ENCODE peak calls at places on chromosomes 6 and 20, in five cellular contexts. One of them, this sample, is unnamed.

GRCh38 chr6:24537082-24537699 is 42.4 kb downstream of the ALDH5A1 start:
- DNase-seq in HepG2: no peak
- DNase-seq in GM12878: no peak
- DNase-seq in NT2/D1: no peak
- DNase-seq in H1: no peak
- DNase-seq in this sample: no peak

GRCh38 chr20:41009960-41010359 is 18.7 kb upstream of the TOP1 start:
- DNase-seq in H1: no peak
- DNase-seq in HepG2: peak
- DNase-seq in GM12878: no peak
- DNase-seq in NT2/D1: no peak
- DNase-seq in this sample: no peak

GRCh38 chr6:45400021-45400420 is 22.3 kb upstream of the SUPT3H start:
- DNase-seq in HepG2: no peak
- DNase-seq in GM12878: no peak
- DNase-seq in H1: no peak
- DNase-seq in NT2/D1: no peak
- DNase-seq in this sample: no peak

GRCh38 chr6:157050537-157051280 is 272.6 kb downstream of the TMEM242 start:
- DNase-seq in H1: no peak
- DNase-seq in HepG2: no peak
- DNase-seq in NT2/D1: no peak
- DNase-seq in GM12878: no peak
- DNase-seq in this sample: no peak

GRCh38 chr20:46145646-46146045 is 27.5 kb downstream of the CD40 start:
- DNase-seq in GM12878: no peak
- DNase-seq in H1: no peak
- DNase-seq in HepG2: no peak
- DNase-seq in NT2/D1: no peak
- DNase-seq in this sample: no peak

GRCh38 chr6:25130518-25130917 is 148.7 kb upstream of the CARMIL1 start:
- DNase-seq in H1: no peak
- DNase-seq in HepG2: no peak
- DNase-seq in GM12878: no peak
- DNase-seq in NT2/D1: no peak
- DNase-seq in this sample: no peak

GRCh38 chr6:22789315-22789714 is 219.9 kb downstream of the HDGFL1 start:
- DNase-seq in H1: no peak
- DNase-seq in HepG2: no peak
- DNase-seq in NT2/D1: no peak
- DNase-seq in GM12878: no peak
- DNase-seq in this sample: no peak

GRCh38 chr6:10014561-10014960 is 400.3 kb downstream of the TFAP2A start:
- DNase-seq in HepG2: no peak
- DNase-seq in GM12878: no peak
- DNase-seq in H1: no peak
- DNase-seq in NT2/D1: no peak
- DNase-seq in this sample: no peak

GRCh38 chr6:447381-448165 is 56.0 kb downstream of the IRF4 start:
- DNase-seq in GM12878: no peak
- DNase-seq in NT2/D1: no peak
- DNase-seq in H1: peak
- DNase-seq in HepG2: no peak
- DNase-seq in this sample: no peak

GRCh38 chr20:11989018-11989771 is 71.5 kb downstream of the BTBD3 start:
- DNase-seq in H1: no peak
- DNase-seq in NT2/D1: no peak
- DNase-seq in HepG2: no peak
- DNase-seq in GM12878: no peak
- DNase-seq in this sample: no peak

GRCh38 chr6:34462561-34462971 is 3.3 kb upstream of the PACSIN1 start:
- DNase-seq in NT2/D1: no peak
- DNase-seq in H1: peak
- DNase-seq in GM12878: no peak
- DNase-seq in HepG2: peak
- DNase-seq in this sample: peak

GRCh38 chr6:10272591-10272990 is 142.3 kb downstream of the TFAP2A start:
- DNase-seq in H1: no peak
- DNase-seq in HepG2: no peak
- DNase-seq in GM12878: no peak
- DNase-seq in NT2/D1: no peak
- DNase-seq in this sample: no peak

GRCh38 chr6:75115501-75115900 is 90.4 kb downstream of the COL12A1 start:
- DNase-seq in NT2/D1: peak
- DNase-seq in H1: no peak
- DNase-seq in GM12878: no peak
- DNase-seq in HepG2: no peak
- DNase-seq in this sample: no peak

GRCh38 chr6:88472731-88473130 is 306.6 kb upstream of the CNR1 start:
- DNase-seq in NT2/D1: no peak
- DNase-seq in H1: no peak
- DNase-seq in HepG2: no peak
- DNase-seq in GM12878: no peak
- DNase-seq in this sample: no peak

GRCh38 chr6:36351152-36351571 is 14.5 kb upstream of the BNIP5 start:
- DNase-seq in H1: no peak
- DNase-seq in GM12878: no peak
- DNase-seq in HepG2: no peak
- DNase-seq in NT2/D1: no peak
- DNase-seq in this sample: no peak

GRCh38 chr6:53985361-53985760 is 125.9 kb upstream of the MLIP start:
- DNase-seq in HepG2: no peak
- DNase-seq in GM12878: no peak
- DNase-seq in NT2/D1: no peak
- DNase-seq in H1: no peak
- DNase-seq in this sample: no peak

GRCh38 chr6:37243131-37243815 is 14.3 kb upstream of the TBC1D22B start:
- DNase-seq in HepG2: no peak
- DNase-seq in GM12878: no peak
- DNase-seq in H1: no peak
- DNase-seq in NT2/D1: no peak
- DNase-seq in this sample: no peak

GRCh38 chr6:18386302-18386976 is 711 bp upstream of the RNF144B start:
- DNase-seq in H1: no peak
- DNase-seq in GM12878: no peak
- DNase-seq in HepG2: peak
- DNase-seq in NT2/D1: no peak
- DNase-seq in this sample: no peak

GRCh38 chr20:51126337-51126736 is 103.4 kb upstream of the KCNG1 start:
- DNase-seq in HepG2: no peak
- DNase-seq in NT2/D1: no peak
- DNase-seq in H1: no peak
- DNase-seq in GM12878: no peak
- DNase-seq in this sample: no peak

GRCh38 chr6:19417713-19418112 is 419.5 kb upstream of the ID4 start:
- DNase-seq in NT2/D1: no peak
- DNase-seq in H1: no peak
- DNase-seq in GM12878: no peak
- DNase-seq in HepG2: no peak
- DNase-seq in this sample: no peak

GRCh38 chr6:19413323-19413722 is 423.8 kb upstream of the ID4 start:
- DNase-seq in GM12878: no peak
- DNase-seq in NT2/D1: no peak
- DNase-seq in HepG2: no peak
- DNase-seq in H1: no peak
- DNase-seq in this sample: no peak

GRCh38 chr6:19410477-19410876 is 426.7 kb upstream of the ID4 start:
- DNase-seq in GM12878: no peak
- DNase-seq in HepG2: no peak
- DNase-seq in H1: no peak
- DNase-seq in NT2/D1: no peak
- DNase-seq in this sample: no peak

GRCh38 chr6:19416811-19417210 is 420.4 kb upstream of the ID4 start:
- DNase-seq in H1: no peak
- DNase-seq in HepG2: no peak
- DNase-seq in GM12878: no peak
- DNase-seq in NT2/D1: no peak
- DNase-seq in this sample: no peak

GRCh38 chr6:19415605-19416326 is 421.4 kb upstream of the ID4 start:
- DNase-seq in NT2/D1: no peak
- DNase-seq in H1: no peak
- DNase-seq in GM12878: no peak
- DNase-seq in HepG2: no peak
- DNase-seq in this sample: no peak
- TF ChIP-seq SUZ12 in NT2/D1: no peak
- TF ChIP-seq SUZ12 in H1: no peak
- TF ChIP-seq SUZ12 in GM12878: no peak
- TF ChIP-seq SUZ12 in HepG2: no peak
- TF ChIP-seq SUZ12 in this sample: no peak

GRCh38 chr6:47188588-47189021 is 121.1 kb downstream of the TNFRSF21 start:
- DNase-seq in H1: no peak
- DNase-seq in HepG2: peak
- DNase-seq in GM12878: no peak
- DNase-seq in NT2/D1: no peak
- DNase-seq in this sample: no peak
- TF ChIP-seq SUZ12 in H1: no peak
- TF ChIP-seq SUZ12 in HepG2: no peak
- TF ChIP-seq SUZ12 in GM12878: no peak
- TF ChIP-seq SUZ12 in NT2/D1: no peak
- TF ChIP-seq SUZ12 in this sample: no peak

DNA sequence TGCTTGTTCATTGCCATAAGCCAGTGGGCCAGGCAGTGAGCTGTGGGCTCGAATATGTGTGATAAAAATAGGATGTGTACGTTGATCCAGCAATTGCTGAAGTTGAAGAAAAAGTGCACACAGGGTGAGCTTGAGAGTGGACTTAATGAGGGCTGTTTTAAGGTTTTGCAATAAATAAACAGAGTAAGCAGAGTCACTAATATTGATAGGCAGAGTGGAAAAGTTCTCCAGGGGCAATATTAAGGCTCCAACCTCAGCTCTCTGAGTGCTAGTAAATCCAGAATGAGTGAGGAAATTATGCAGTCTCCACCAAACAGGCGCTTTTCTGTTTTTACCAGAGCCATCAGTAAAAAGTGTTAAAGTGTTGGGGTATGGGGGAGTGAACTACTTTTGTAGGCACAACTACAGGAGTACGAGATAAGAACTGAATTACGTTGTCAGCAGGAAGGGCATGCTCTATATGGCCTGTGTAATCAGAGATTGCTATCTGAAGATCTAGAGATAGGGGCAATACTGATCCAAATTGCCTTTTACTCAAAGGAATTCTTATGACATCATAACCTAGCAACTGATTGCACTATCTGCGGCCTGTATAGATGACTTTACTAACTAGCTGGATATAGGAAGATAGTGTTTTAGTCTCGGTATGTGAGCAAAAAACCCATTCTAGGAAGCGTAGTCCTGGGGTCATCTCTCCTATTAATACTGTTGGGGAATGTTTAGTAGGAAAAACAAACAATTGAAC is 7.6 kb upstream of the TBC1D20 start:
- DNase-seq in GM12878: no peak
- DNase-seq in NT2/D1: no peak
- DNase-seq in H1: no peak
- DNase-seq in HepG2: no peak
- DNase-seq in this sample: no peak
- TF ChIP-seq SUZ12 in GM12878: no peak
- TF ChIP-seq SUZ12 in NT2/D1: no peak
- TF ChIP-seq SUZ12 in H1: no peak
- TF ChIP-seq SUZ12 in HepG2: no peak
- TF ChIP-seq SUZ12 in this sample: no peak

GRCh38 chr6:165615629-165616028 is 47.4 kb downstream of the PDE10A start:
- DNase-seq in NT2/D1: no peak
- DNase-seq in H1: no peak
- DNase-seq in GM12878: peak
- DNase-seq in HepG2: no peak
- DNase-seq in this sample: no peak
- TF ChIP-seq SUZ12 in NT2/D1: no peak
- TF ChIP-seq SUZ12 in H1: no peak
- TF ChIP-seq SUZ12 in GM12878: no peak
- TF ChIP-seq SUZ12 in HepG2: no peak
- TF ChIP-seq SUZ12 in this sample: no peak

GRCh38 chr20:24633026-24633425 is 163.6 kb downstream of the SYNDIG1 start:
- DNase-seq in NT2/D1: no peak
- DNase-seq in H1: peak
- DNase-seq in HepG2: no peak
- DNase-seq in GM12878: no peak
- DNase-seq in this sample: no peak

GRCh38 chr20:24633521-24633920 is 164.1 kb downstream of the SYNDIG1 start:
- DNase-seq in H1: peak
- DNase-seq in GM12878: no peak
- DNase-seq in HepG2: no peak
- DNase-seq in NT2/D1: no peak
- DNase-seq in this sample: no peak

GRCh38 chr20:24636626-24637025 is 167.2 kb downstream of the SYNDIG1 start:
- DNase-seq in NT2/D1: no peak
- DNase-seq in HepG2: no peak
- DNase-seq in GM12878: no peak
- DNase-seq in H1: no peak
- DNase-seq in this sample: no peak

GRCh38 chr20:24632581-24632980 is 163.2 kb downstream of the SYNDIG1 start:
- DNase-seq in H1: peak
- DNase-seq in NT2/D1: no peak
- DNase-seq in HepG2: no peak
- DNase-seq in GM12878: no peak
- DNase-seq in this sample: no peak

GRCh38 chr20:24634855-24635254 is 165.4 kb downstream of the SYNDIG1 start:
- DNase-seq in NT2/D1: no peak
- DNase-seq in HepG2: peak
- DNase-seq in H1: peak
- DNase-seq in GM12878: no peak
- DNase-seq in this sample: peak
- TF ChIP-seq SUZ12 in NT2/D1: no peak
- TF ChIP-seq SUZ12 in HepG2: no peak
- TF ChIP-seq SUZ12 in H1: no peak
- TF ChIP-seq SUZ12 in GM12878: no peak
- TF ChIP-seq SUZ12 in this sample: no peak

GRCh38 chr20:44888226-44889103 is 3.0 kb downstream of the YWHAB start:
- DNase-seq in HepG2: peak
- DNase-seq in NT2/D1: no peak
- DNase-seq in H1: no peak
- DNase-seq in GM12878: no peak
- DNase-seq in this sample: no peak
- TF ChIP-seq SUZ12 in HepG2: no peak
- TF ChIP-seq SUZ12 in NT2/D1: no peak
- TF ChIP-seq SUZ12 in H1: no peak
- TF ChIP-seq SUZ12 in GM12878: no peak
- TF ChIP-seq SUZ12 in this sample: no peak

GRCh38 chr20:44517454-44517853 is 4.4 kb downstream of the SERINC3 start:
- DNase-seq in GM12878: no peak
- DNase-seq in HepG2: no peak
- DNase-seq in H1: no peak
- DNase-seq in NT2/D1: no peak
- DNase-seq in this sample: no peak

GRCh38 chr20:44513871-44514270 is 8.0 kb downstream of the SERINC3 start:
- DNase-seq in NT2/D1: no peak
- DNase-seq in GM12878: no peak
- DNase-seq in HepG2: no peak
- DNase-seq in H1: no peak
- DNase-seq in this sample: no peak

GRCh38 chr20:44521484-44522481 is at the start of gene SERINC3:
- DNase-seq in HepG2: peak
- DNase-seq in NT2/D1: peak
- DNase-seq in GM12878: peak
- DNase-seq in H1: peak
- DNase-seq in this sample: peak

GRCh38 chr20:44516491-44516890 is 5.4 kb downstream of the SERINC3 start:
- DNase-seq in H1: no peak
- DNase-seq in HepG2: no peak
- DNase-seq in NT2/D1: no peak
- DNase-seq in GM12878: no peak
- DNase-seq in this sample: no peak
- TF ChIP-seq SUZ12 in H1: no peak
- TF ChIP-seq SUZ12 in HepG2: no peak
- TF ChIP-seq SUZ12 in NT2/D1: no peak
- TF ChIP-seq SUZ12 in GM12878: no peak
- TF ChIP-seq SUZ12 in this sample: no peak

GRCh38 chr6:147390909-147391536 is 117.5 kb upstream of the SAMD5 start:
- DNase-seq in GM12878: no peak
- DNase-seq in HepG2: peak
- DNase-seq in NT2/D1: no peak
- DNase-seq in H1: no peak
- DNase-seq in this sample: peak
- TF ChIP-seq SUZ12 in GM12878: no peak
- TF ChIP-seq SUZ12 in HepG2: no peak
- TF ChIP-seq SUZ12 in NT2/D1: no peak
- TF ChIP-seq SUZ12 in H1: no peak
- TF ChIP-seq SUZ12 in this sample: no peak

This sample was measured in HEK293T.